ENCODE peak calls at places on chromosomes 12 and 14, in ten cellular contexts. C is left lung, G is IMR-90, E is tibial artery, U is foreskin fibroblast, O is lower leg skin, Y is prostate gland, Q is left ventricle myocardium inferior, D is ovary, I is SJSA1. S is an unnamed sample.

GRCh38 chr14:26833777-26834176 is 235.9 kb upstream of the NOVA1 start:
- DNase-seq in C (no peak), G (no peak), E (no peak), U (no peak), O (no peak), Y (no peak), Q (no peak), D (no peak), I (no peak), S (no peak)

GRCh38 chr12:56029666-56030293 is 8.9 kb downstream of the IKZF4 start:
- DNase-seq in C (peak; percentile 38), G (peak; percentile 67), E (no peak), U (peak; percentile 85), O (no peak), Y (peak; percentile 27), Q (no peak), D (no peak), I (peak; percentile 18), S (peak; percentile 62)

GRCh38 chr12:52628111-52628507 is 9.8 kb upstream of the KRT73 start:
- DNase-seq in C (no peak), G (no peak), E (no peak), U (no peak), O (no peak), Y (no peak), Q (no peak), D (no peak), I (no peak), S (no peak)

GRCh38 chr12:104708891-104709290 is 249.2 kb downstream of the SLC41A2 start:
- DNase-seq in C (no peak), G (no peak), E (no peak), U (no peak), O (no peak), Y (no peak), Q (no peak), D (no peak), I (no peak), S (no peak)

GRCh38 chr12:22105542-22105941 is 59.5 kb downstream of the CMAS start:
- DNase-seq in C (no peak), G (peak; percentile 6), E (no peak), U (peak; percentile 8), O (no peak), Y (no peak), Q (no peak), D (no peak), I (no peak), S (no peak)

GRCh38 chr12:113200016-113200797 is 14.7 kb downstream of the RITA1 start:
- DNase-seq in C (no peak), G (no peak), E (no peak), U (no peak), O (no peak), Y (no peak), Q (no peak), D (no peak), I (no peak), S (no peak)

GRCh38 chr12:6635856-6636521 is at the start of gene LPAR5:
- DNase-seq in C (peak; percentile 64), G (no peak), E (no peak), U (peak; percentile 32), O (peak; percentile 75), Y (peak; percentile 30), Q (no peak), D (no peak), I (no peak), S (peak; percentile 95)

GRCh38 chr14:92568621-92569479 is 55.3 kb downstream of the RIN3 start:
- DNase-seq in C (peak; percentile 34), G (no peak), E (no peak), U (no peak), O (no peak), Y (no peak), Q (peak; percentile 70), D (no peak), I (no peak), S (no peak)

GRCh38 chr12:70549340-70550179 is 87.7 kb downstream of the PTPRB start:
- DNase-seq in C (no peak), G (no peak), E (no peak), U (peak; percentile 10), O (no peak), Y (no peak), Q (no peak), D (no peak), I (no peak), S (no peak)

GRCh38 chr12:66624806-66625205 is 54.1 kb downstream of the GRIP1 start:
- DNase-seq in C (no peak), G (no peak), E (no peak), U (no peak), O (no peak), Y (no peak), Q (no peak), D (no peak), I (no peak), S (no peak)

GRCh38 chr12:40010899-40011774 is 94.7 kb downstream of the SLC2A13 start:
- DNase-seq in C (peak; percentile 40), G (peak; percentile 72), E (no peak), U (peak; percentile 79), O (peak; percentile 62), Y (peak; percentile 35), Q (no peak), D (no peak), I (peak; percentile 26), S (no peak)

GRCh38 chr14:61430066-61430757 is 108.8 kb downstream of the PRKCH start:
- DNase-seq in C (no peak), G (no peak), E (no peak), U (no peak), O (no peak), Y (peak; percentile 63), Q (no peak), D (no peak), I (no peak), S (no peak)

GRCh38 chr12:89960011-89960507 is 251.4 kb upstream of the ATP2B1 start:
- DNase-seq in C (no peak), G (peak; percentile 74), E (no peak), U (no peak), O (no peak), Y (no peak), Q (no peak), D (no peak), I (no peak), S (peak; percentile 27)

GRCh38 chr12:115506822-115507629 is 770.5 kb downstream of the MED13L start:
- DNase-seq in C (no peak), G (no peak), E (no peak), U (no peak), O (no peak), Y (no peak), Q (no peak), D (no peak), I (no peak), S (peak; percentile 2)

GRCh38 chr12:122975790-122976647 is 975 bp downstream of the OGFOD2 start:
- DNase-seq in C (no peak), G (no peak), E (peak; percentile 54), U (peak; percentile 39), O (no peak), Y (no peak), Q (no peak), D (no peak), I (no peak), S (no peak)

DNA sequence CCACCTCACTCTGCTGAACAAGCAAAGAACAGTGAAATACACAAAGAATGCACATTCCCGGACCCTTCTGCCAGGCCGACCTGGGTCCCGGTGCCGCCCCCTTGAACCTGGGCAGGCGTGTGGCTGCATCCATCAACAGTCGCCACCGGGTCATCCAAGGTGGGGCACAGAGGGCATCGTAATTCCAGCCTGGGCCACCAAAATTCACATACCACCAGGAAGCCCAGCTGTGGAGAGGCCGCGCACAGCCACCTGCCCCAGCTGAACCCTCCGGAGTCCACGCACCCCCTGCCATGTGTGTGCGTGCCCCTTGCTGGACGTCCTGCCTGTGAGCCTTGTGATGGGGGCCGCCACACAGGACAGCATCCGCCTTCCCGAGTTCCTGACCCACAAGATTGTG is 85.7 kb downstream of the NOC4L start:
- DNase-seq in C (no peak), G (no peak), E (no peak), U (no peak), O (no peak), Y (no peak), Q (no peak), D (no peak), I (no peak), S (no peak)
- H3K4me3 ChIP-seq in C (no peak overlapping the region), G (no peak overlapping the region), E (no peak overlapping the region), U (no peak overlapping the region), O (no peak overlapping the region), Y (no peak overlapping the region), Q (no peak overlapping the region), D (no peak overlapping the region), I (no peak overlapping the region), S (no peak overlapping the region)

DNA sequence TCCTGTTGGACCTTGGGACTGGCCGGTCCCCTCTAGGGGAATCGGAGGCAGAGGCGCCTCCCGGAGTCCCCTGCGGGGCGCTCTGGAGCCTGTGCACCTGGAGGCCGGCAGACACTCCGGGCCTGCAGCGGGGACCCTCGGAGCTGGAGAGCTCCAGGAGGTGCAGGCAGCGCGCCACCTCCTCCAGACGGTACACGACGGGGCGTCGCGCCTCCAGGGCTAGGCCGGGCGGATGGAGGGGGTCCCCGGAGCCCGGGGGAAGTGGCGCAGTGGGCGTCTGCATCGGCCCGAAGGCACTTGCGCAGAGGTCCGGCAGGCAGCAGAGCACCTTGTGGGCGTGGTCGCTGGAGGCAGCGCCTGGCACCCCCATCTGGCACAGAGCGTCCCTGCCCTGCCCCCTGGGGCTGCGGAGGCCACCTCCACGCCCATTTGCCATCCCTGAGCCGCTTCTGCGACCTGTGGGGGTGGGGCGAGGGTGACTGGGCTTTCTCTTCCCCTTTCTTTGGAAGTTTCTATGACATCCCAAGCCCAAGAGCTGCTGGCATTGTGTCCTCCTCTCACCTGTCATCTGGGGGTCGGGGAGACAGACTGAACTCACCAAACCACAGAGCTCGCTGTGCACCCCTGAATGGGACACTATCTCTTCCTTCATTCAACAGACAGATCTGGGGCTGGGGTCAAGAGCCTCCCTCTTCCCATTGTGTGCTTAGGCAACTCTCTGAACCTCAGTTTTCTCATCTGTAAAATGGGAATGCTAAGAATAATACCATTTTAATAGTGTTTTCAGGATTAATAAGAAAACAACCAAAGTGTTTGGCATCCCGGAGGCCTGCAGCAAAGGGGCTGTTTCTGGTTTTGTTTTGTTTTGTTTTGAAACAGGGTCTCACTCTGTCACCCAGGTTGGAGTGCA is 37.5 kb upstream of the CORO1C start:
- DNase-seq in C (peak; percentile 60), G (no peak), E (peak; percentile 74), U (peak; percentile 34), O (no peak), Y (no peak), Q (peak; percentile 51), D (no peak), I (no peak), S (peak; percentile 78)
- H3K4me3 ChIP-seq in C (peak overlapping the region; percentile 15), G (no peak overlapping the region), E (peak overlapping the region; percentile 54), U (no peak overlapping the region), O (no peak overlapping the region), Y (peak overlapping the region; percentile 18), Q (peak overlapping the region; percentile 60), D (peak overlapping the region; percentile 28), I (no peak overlapping the region), S (no peak overlapping the region)

GRCh38 chr12:108642899-108643654 is 9.4 kb upstream of the SELPLG start:
- DNase-seq in C (no peak), G (no peak), E (no peak), U (no peak), O (no peak), Y (no peak), Q (no peak), D (no peak), I (peak; percentile 68), S (no peak)
- H3K4me3 ChIP-seq in C (no peak overlapping the region), G (no peak overlapping the region), E (no peak overlapping the region), U (no peak overlapping the region), O (no peak overlapping the region), Y (no peak overlapping the region), Q (no peak overlapping the region), D (no peak overlapping the region), I (no peak overlapping the region), S (no peak overlapping the region)

GRCh38 chr14:99245541-99246511 is 26.2 kb downstream of the BCL11B start:
- DNase-seq in C (no peak), G (no peak), E (no peak), U (no peak), O (no peak), Y (no peak), Q (no peak), D (peak; percentile 45), I (no peak), S (peak; percentile 27)
- H3K4me3 ChIP-seq in C (peak overlapping the region; percentile 0), G (no peak overlapping the region), E (no peak overlapping the region), U (no peak overlapping the region), O (no peak overlapping the region), Y (peak overlapping the region; percentile 8), Q (peak overlapping the region; percentile 43), D (no peak overlapping the region), I (no peak overlapping the region), S (no peak overlapping the region)

S was measured in mucosa of descending colon.